ENCODE peak calls at places on chromosome 17, in ten cellular contexts. I is adrenal gland, W is neural progenitor cell, H is left ventricle myocardium inferior, Z is GM23338, G is OCI-LY7, V is upper lobe of right lung, M is mammary epithelial cell, T is body of pancreas, Q is left lung. J is an unnamed sample. For H3K4me1 and H3K36me3, the result is how much of the 10 kb centered on the place peaks cover.

GRCh38 chr17:29007456-29008455 is 1.9 kb upstream of the SEZ6 start:
- DNase-seq in I (peak), W (no peak), H (no peak), Z (no peak), G (no peak), V (no peak), M (peak), T (no peak), Q (no peak), J (no peak)

GRCh38 chr17:2939714-2940351 is 123.6 kb downstream of the OR1D5 start:
- DNase-seq in I (peak), W (no peak), H (peak), Z (no peak), G (peak), V (no peak), M (no peak), T (no peak), Q (peak), J (no peak)

GRCh38 chr17:4711671-4712111 is 1.3 kb downstream of the ARRB2 start:
- DNase-seq in I (peak), W (no peak), H (no peak), Z (no peak), G (peak), V (no peak), M (no peak), T (no peak), Q (no peak), J (no peak)

GRCh38 chr17:4738136-4739121 is 1.2 kb upstream of the ZMYND15 start:
- DNase-seq in I (no peak), W (peak), H (no peak), Z (peak), G (no peak), V (no peak), M (peak), T (no peak), Q (no peak), J (peak)

GRCh38 chr17:41777579-41778188 is 8.8 kb downstream of the JUP start:
- DNase-seq in I (peak), W (no peak), H (peak), Z (no peak), G (no peak), V (peak), M (peak), T (peak), Q (no peak), J (no peak)

GRCh38 chr17:7852919-7853692 is 1.8 kb upstream of the TMEM88 start:
- DNase-seq in I (no peak), W (peak), H (no peak), Z (peak), G (no peak), V (peak), M (no peak), T (no peak), Q (no peak), J (no peak)

GRCh38 chr17:8137645-8138342 is 13.9 kb upstream of the HES7 start:
- DNase-seq in I (no peak), W (no peak), H (no peak), Z (no peak), G (no peak), V (no peak), M (no peak), T (peak), Q (peak), J (no peak)

GRCh38 chr17:16302856-16303255 is 50.4 kb downstream of the CENPV start:
- DNase-seq in I (no peak), W (no peak), H (no peak), Z (no peak), G (no peak), V (no peak), M (no peak), T (no peak), Q (no peak), J (no peak)

GRCh38 chr17:4072487-4073157 is 70.2 kb downstream of the ZZEF1 start:
- DNase-seq in I (no peak), W (no peak), H (no peak), Z (no peak), G (no peak), V (no peak), M (no peak), T (no peak), Q (no peak), J (no peak)

GRCh38 chr17:81012574-81013447 is 21.2 kb downstream of the CHMP6 start:
- DNase-seq in I (no peak), W (no peak), H (no peak), Z (no peak), G (no peak), V (peak), M (no peak), T (no peak), Q (peak), J (no peak)

GRCh38 chr17:46147167-46147749 is 46.0 kb downstream of the KANSL1 start:
- DNase-seq in I (no peak), W (no peak), H (no peak), Z (no peak), G (no peak), V (no peak), M (no peak), T (no peak), Q (no peak), J (no peak)

GRCh38 chr17:49822829-49823228 is 25.0 kb downstream of the TAC4 start:
- DNase-seq in I (no peak), W (no peak), H (peak), Z (no peak), G (no peak), V (no peak), M (no peak), T (no peak), Q (no peak), J (no peak)

GRCh38 chr17:4208228-4208627 is 55.6 kb downstream of the ANKFY1 start:
- DNase-seq in I (no peak), W (no peak), H (no peak), Z (no peak), G (no peak), V (no peak), M (no peak), T (no peak), Q (no peak), J (no peak)

GRCh38 chr17:9356488-9356911 is 219.1 kb downstream of the STX8 start:
- DNase-seq in I (no peak), W (peak), H (no peak), Z (no peak), G (peak), V (no peak), M (no peak), T (no peak), Q (no peak), J (no peak)

GRCh38 chr17:64092111-64092510 is 37.8 kb downstream of the ERN1 start:
- DNase-seq in I (no peak), W (no peak), H (no peak), Z (no peak), G (no peak), V (no peak), M (no peak), T (no peak), Q (no peak), J (no peak)

GRCh38 chr17:227581-228222 is 46.3 kb upstream of the DOC2B start:
- DNase-seq in I (no peak), W (no peak), H (peak), Z (no peak), G (no peak), V (no peak), M (no peak), T (no peak), Q (no peak), J (no peak)

GRCh38 chr17:74542166-74542565 is 3.7 kb downstream of the CD300C start:
- DNase-seq in I (no peak), W (no peak), H (no peak), Z (no peak), G (no peak), V (no peak), M (no peak), T (no peak), Q (no peak), J (no peak)

GRCh38 chr17:14875557-14876412 is 389.3 kb downstream of the PMP22 start:
- DNase-seq in I (no peak), W (no peak), H (no peak), Z (no peak), G (no peak), V (no peak), M (no peak), T (peak), Q (no peak), J (no peak)

GRCh38 chr17:9805769-9806168 is 14.4 kb upstream of the DHRS7C start:
- DNase-seq in I (no peak), W (no peak), H (no peak), Z (no peak), G (no peak), V (no peak), M (no peak), T (no peak), Q (no peak), J (no peak)

GRCh38 chr17:80731255-80731840 is 186.7 kb downstream of the RPTOR start:
- DNase-seq in I (no peak), W (no peak), H (no peak), Z (no peak), G (no peak), V (no peak), M (no peak), T (no peak), Q (no peak), J (peak)

GRCh38 chr17:29569245-29569950 is 897 bp downstream of the TP53I13 start:
- DNase-seq in I (no peak), W (peak), H (no peak), Z (no peak), G (no peak), V (peak), M (peak), T (peak), Q (peak), J (no peak)

GRCh38 chr17:9401434-9401833 is 174.2 kb downstream of the STX8 start:
- DNase-seq in I (no peak), W (no peak), H (no peak), Z (peak), G (no peak), V (no peak), M (peak), T (no peak), Q (no peak), J (no peak)

GRCh38 chr17:75842963-75843576 is 1.1 kb downstream of the UNC13D start:
- DNase-seq in I (no peak), W (no peak), H (no peak), Z (no peak), G (no peak), V (peak), M (no peak), T (no peak), Q (peak), J (peak)

DNA sequence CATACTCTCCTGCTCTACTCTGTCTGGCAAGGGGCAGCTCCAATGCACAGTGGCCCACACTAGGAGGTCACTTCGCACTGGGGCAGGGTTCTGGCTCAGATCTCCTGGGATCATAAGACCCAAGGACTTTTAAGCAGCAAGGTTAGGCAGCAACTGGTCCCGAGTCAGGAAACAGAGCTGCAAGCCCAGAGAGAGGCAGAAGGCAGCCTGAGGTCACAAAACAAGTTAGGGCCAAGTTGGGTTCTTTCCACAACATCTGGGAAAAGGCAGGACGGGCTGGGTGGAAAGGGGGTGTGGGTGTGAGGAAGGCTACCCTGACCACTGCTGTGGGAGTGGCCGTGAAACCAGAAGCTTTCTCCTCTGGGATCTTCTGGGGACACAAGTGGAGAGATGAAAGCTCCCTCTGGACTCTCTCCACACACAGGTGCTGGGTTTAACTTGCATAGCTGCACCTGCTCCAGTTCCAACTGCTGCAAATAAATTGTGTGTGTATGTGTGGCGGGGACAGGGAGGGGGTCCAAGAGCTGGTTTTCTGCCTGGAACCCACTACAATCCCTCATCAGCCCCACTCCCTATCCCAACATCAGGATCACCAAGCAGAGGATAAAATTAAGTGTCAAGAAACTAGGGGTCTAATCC is 8.0 kb upstream of the TSPOAP1 start:
- DNase-seq in I (peak), W (no peak), H (no peak), Z (no peak), G (peak), V (peak), M (no peak), T (no peak), Q (no peak), J (no peak)
- H3K4me1 ChIP-seq in I (under half), W (under half), H (under half), Z (under half), G (half or more), V (under half), M (under half), T (under half), Q (under half), J (half or more)

GRCh38 chr17:12242390-12242954 is 221.8 kb downstream of the MAP2K4 start:
- DNase-seq in I (no peak), W (no peak), H (no peak), Z (no peak), G (no peak), V (no peak), M (no peak), T (no peak), Q (no peak), J (no peak)
- H3K4me3 ChIP-seq in I (no peak), W (no peak), H (no peak), Z (no peak), G (no peak), V (no peak), M (no peak), T (no peak), Q (no peak), J (no peak)

GRCh38 chr17:60495260-60495659 is 30.8 kb downstream of the APPBP2 start:
- DNase-seq in I (no peak), W (no peak), H (no peak), Z (no peak), G (no peak), V (no peak), M (no peak), T (no peak), Q (no peak), J (no peak)
- H3K36me3 ChIP-seq in I (under half), W (under half), H (half or more), Z (under half), G (half or more), V (half or more), M (under half), T (under half), Q (under half), J (under half)

GRCh38 chr17:70295329-70295728 is 126.0 kb downstream of the KCNJ2 start:
- DNase-seq in I (no peak), W (no peak), H (no peak), Z (no peak), G (no peak), V (no peak), M (no peak), T (no peak), Q (no peak), J (no peak)

GRCh38 chr17:70295732-70296131 is 126.4 kb downstream of the KCNJ2 start:
- DNase-seq in I (peak), W (no peak), H (peak), Z (no peak), G (no peak), V (no peak), M (no peak), T (no peak), Q (no peak), J (no peak)

GRCh38 chr17:70296456-70296855 is 127.1 kb downstream of the KCNJ2 start:
- DNase-seq in I (no peak), W (no peak), H (no peak), Z (no peak), G (no peak), V (no peak), M (no peak), T (no peak), Q (no peak), J (no peak)

GRCh38 chr17:70297397-70297796 is 128.1 kb downstream of the KCNJ2 start:
- DNase-seq in I (no peak), W (no peak), H (no peak), Z (no peak), G (no peak), V (no peak), M (no peak), T (no peak), Q (no peak), J (no peak)

GRCh38 chr17:70298929-70299529 is 129.7 kb downstream of the KCNJ2 start:
- DNase-seq in I (no peak), W (no peak), H (no peak), Z (no peak), G (no peak), V (no peak), M (no peak), T (no peak), Q (no peak), J (no peak)
- H3K4me1 ChIP-seq in I (under half), W (under half), H (under half), Z (under half), G (under half), V (under half), M (under half), T (under half), Q (under half), J (under half)